ENCODE peak calls at places on chromosomes 2 and 18, in four cellular contexts. One of them, this sample, is unnamed.

GRCh38 chr18:29434650-29435049 is 1257.7 kb upstream of the CDH2 start:
- DNase-seq in aorta: no peak
- DNase-seq in CD8-positive, alpha-beta memory T cell: no peak
- DNase-seq in CD8-positive, alpha-beta T cell: no peak
- DNase-seq in this sample: no peak

GRCh38 chr2:113848758-113849460 is 41.0 kb upstream of the ACTR3 start:
- DNase-seq in aorta: no peak
- DNase-seq in CD8-positive, alpha-beta memory T cell: no peak
- DNase-seq in CD8-positive, alpha-beta T cell: no peak
- DNase-seq in this sample: no peak

GRCh38 chr2:44706584-44707553 is 234.6 kb upstream of the SIX3 start:
- DNase-seq in aorta: no peak
- DNase-seq in CD8-positive, alpha-beta memory T cell: no peak
- DNase-seq in CD8-positive, alpha-beta T cell: no peak
- DNase-seq in this sample: no peak

GRCh38 chr2:55425449-55425848 is 5.8 kb upstream of the CCDC88A start:
- DNase-seq in aorta: no peak
- DNase-seq in CD8-positive, alpha-beta memory T cell: no peak
- DNase-seq in CD8-positive, alpha-beta T cell: no peak
- DNase-seq in this sample: no peak

GRCh38 chr2:235170016-235170415 is 218.2 kb downstream of the SH3BP4 start:
- DNase-seq in aorta: no peak
- DNase-seq in CD8-positive, alpha-beta memory T cell: no peak
- DNase-seq in CD8-positive, alpha-beta T cell: no peak
- DNase-seq in this sample: no peak

GRCh38 chr2:68943581-68944568 is 8.8 kb downstream of the GKN2 start:
- DNase-seq in aorta: peak; percentile 57
- DNase-seq in CD8-positive, alpha-beta memory T cell: peak; percentile 24
- DNase-seq in CD8-positive, alpha-beta T cell: peak; percentile 55
- DNase-seq in this sample: peak; percentile 64

GRCh38 chr2:110946892-110947291 is 173.8 kb upstream of the BCL2L11 start:
- DNase-seq in aorta: peak; percentile 61
- DNase-seq in CD8-positive, alpha-beta memory T cell: no peak
- DNase-seq in CD8-positive, alpha-beta T cell: no peak
- DNase-seq in this sample: no peak

GRCh38 chr2:67340118-67341011 is 56.8 kb upstream of the ETAA1 start:
- DNase-seq in aorta: no peak
- DNase-seq in CD8-positive, alpha-beta memory T cell: no peak
- DNase-seq in CD8-positive, alpha-beta T cell: no peak
- DNase-seq in this sample: no peak

GRCh38 chr2:39530423-39530866 is 93.4 kb upstream of the MAP4K3 start:
- DNase-seq in aorta: no peak
- DNase-seq in CD8-positive, alpha-beta memory T cell: no peak
- DNase-seq in CD8-positive, alpha-beta T cell: no peak
- DNase-seq in this sample: no peak

GRCh38 chr2:36356990-36357505 is 1.5 kb downstream of the CRIM1 start:
- DNase-seq in aorta: peak; percentile 59
- DNase-seq in CD8-positive, alpha-beta memory T cell: no peak
- DNase-seq in CD8-positive, alpha-beta T cell: no peak
- DNase-seq in this sample: peak; percentile 55

GRCh38 chr2:67625178-67625577 is 228.0 kb downstream of the ETAA1 start:
- DNase-seq in aorta: no peak
- DNase-seq in CD8-positive, alpha-beta memory T cell: no peak
- DNase-seq in CD8-positive, alpha-beta T cell: no peak
- DNase-seq in this sample: no peak

GRCh38 chr2:238449909-238450417 is 23.2 kb downstream of the ASB1 start:
- DNase-seq in aorta: peak; percentile 77
- DNase-seq in CD8-positive, alpha-beta memory T cell: no peak
- DNase-seq in CD8-positive, alpha-beta T cell: no peak
- DNase-seq in this sample: no peak

GRCh38 chr2:24824966-24825882 is 32.0 kb downstream of the CENPO start:
- DNase-seq in aorta: no peak
- DNase-seq in CD8-positive, alpha-beta memory T cell: no peak
- DNase-seq in CD8-positive, alpha-beta T cell: peak; percentile 30
- DNase-seq in this sample: no peak

GRCh38 chr2:233743464-233744259 is 14.8 kb downstream of the UGT1A3 start:
- DNase-seq in aorta: no peak
- DNase-seq in CD8-positive, alpha-beta memory T cell: no peak
- DNase-seq in CD8-positive, alpha-beta T cell: no peak
- DNase-seq in this sample: no peak

GRCh38 chr2:208491648-208492047 is 85.1 kb downstream of the PTH2R start:
- DNase-seq in aorta: no peak
- DNase-seq in CD8-positive, alpha-beta memory T cell: no peak
- DNase-seq in CD8-positive, alpha-beta T cell: no peak
- DNase-seq in this sample: no peak

GRCh38 chr2:169709335-169709734 is 15.1 kb downstream of the PHOSPHO2 start:
- DNase-seq in aorta: no peak
- DNase-seq in CD8-positive, alpha-beta memory T cell: no peak
- DNase-seq in CD8-positive, alpha-beta T cell: no peak
- DNase-seq in this sample: no peak

DNA sequence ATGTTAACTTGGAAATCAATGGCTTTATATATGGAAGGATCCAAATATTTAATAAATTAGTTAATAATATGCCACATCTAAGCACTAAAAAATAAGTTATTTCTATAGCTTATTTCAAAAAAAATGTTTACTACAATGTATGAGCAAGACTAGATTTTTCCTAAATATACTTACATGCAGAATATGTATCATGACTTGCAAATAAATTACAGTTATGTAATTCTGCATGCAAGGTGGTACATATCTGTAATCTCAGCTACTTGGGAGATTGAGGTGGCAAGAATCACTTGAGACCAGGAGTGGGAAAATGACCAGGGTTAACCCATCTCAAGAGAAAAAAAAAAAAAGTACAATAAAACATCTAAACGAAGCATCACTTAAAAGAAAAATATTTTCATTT is 11.6 kb downstream of the PUM2 start:
- DNase-seq in aorta: no peak
- DNase-seq in CD8-positive, alpha-beta memory T cell: no peak
- DNase-seq in CD8-positive, alpha-beta T cell: no peak
- DNase-seq in this sample: no peak
- H3K4me1 ChIP-seq in aorta: no peaks in the 10 kb centered on the region
- H3K4me1 ChIP-seq in CD8-positive, alpha-beta memory T cell: peaks cover 84% of the 10 kb centered on the region
- H3K4me1 ChIP-seq in CD8-positive, alpha-beta T cell: peaks cover 77% of the 10 kb centered on the region
- H3K4me1 ChIP-seq in this sample: peaks cover 17% of the 10 kb centered on the region

GRCh38 chr2:106172649-106173048 is 21.5 kb downstream of the UXS1 start:
- DNase-seq in aorta: no peak
- DNase-seq in CD8-positive, alpha-beta memory T cell: no peak
- DNase-seq in CD8-positive, alpha-beta T cell: no peak
- DNase-seq in this sample: no peak
- H3K4me1 ChIP-seq in aorta: no peaks in the 10 kb centered on the region
- H3K4me1 ChIP-seq in CD8-positive, alpha-beta memory T cell: peaks cover 31% of the 10 kb centered on the region
- H3K4me1 ChIP-seq in CD8-positive, alpha-beta T cell: peaks cover 64% of the 10 kb centered on the region
- H3K4me1 ChIP-seq in this sample: peaks cover 16% of the 10 kb centered on the region

DNA sequence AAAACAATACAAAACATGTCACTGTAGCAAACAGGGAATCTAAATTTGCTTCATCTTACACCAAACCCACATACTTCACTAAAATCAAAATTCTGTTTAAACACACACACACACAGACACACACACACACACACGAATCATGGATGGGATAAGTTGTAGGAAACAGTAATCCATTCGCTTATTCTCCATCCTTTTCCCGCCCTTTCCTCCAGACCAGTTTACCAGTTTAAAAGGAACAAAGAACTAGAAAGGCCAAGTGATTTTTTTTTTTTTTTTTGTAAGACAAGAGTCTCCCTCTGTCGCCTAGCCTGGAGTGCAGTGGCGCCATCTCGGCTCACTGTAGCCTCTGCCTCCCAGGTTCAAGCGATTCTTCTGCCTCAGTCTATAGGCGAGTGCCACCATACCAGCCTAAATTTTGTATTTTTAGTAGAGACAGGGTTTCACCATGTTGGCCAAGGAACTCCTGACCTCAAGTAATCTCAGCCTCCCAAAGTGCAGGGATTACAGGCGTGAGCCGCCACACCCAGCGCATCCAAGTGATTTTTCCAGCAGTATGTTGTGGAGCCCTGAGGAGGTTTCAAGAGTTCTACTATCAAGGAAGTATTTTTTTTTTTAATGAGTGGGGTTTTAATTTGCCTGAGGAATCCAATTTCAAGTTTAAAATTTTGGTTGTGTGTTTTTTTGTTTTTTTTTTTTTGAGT is 5.7 kb downstream of the PSME4 start:
- DNase-seq in aorta: no peak
- DNase-seq in CD8-positive, alpha-beta memory T cell: no peak
- DNase-seq in CD8-positive, alpha-beta T cell: no peak
- DNase-seq in this sample: no peak
- H3K4me1 ChIP-seq in aorta: no peaks in the 10 kb centered on the region
- H3K4me1 ChIP-seq in CD8-positive, alpha-beta memory T cell: peaks cover 46% of the 10 kb centered on the region
- H3K4me1 ChIP-seq in CD8-positive, alpha-beta T cell: peaks cover 38% of the 10 kb centered on the region
- H3K4me1 ChIP-seq in this sample: peaks cover 10% of the 10 kb centered on the region

GRCh38 chr18:69956037-69956436 is 8.4 kb upstream of the CD226 start:
- DNase-seq in aorta: no peak
- DNase-seq in CD8-positive, alpha-beta memory T cell: no peak
- DNase-seq in CD8-positive, alpha-beta T cell: no peak
- DNase-seq in this sample: no peak

GRCh38 chr18:69954719-69955118 is 7.0 kb upstream of the CD226 start:
- DNase-seq in aorta: no peak
- DNase-seq in CD8-positive, alpha-beta memory T cell: no peak
- DNase-seq in CD8-positive, alpha-beta T cell: no peak
- DNase-seq in this sample: no peak

GRCh38 chr18:69951182-69951581 is 3.5 kb upstream of the CD226 start:
- DNase-seq in aorta: no peak
- DNase-seq in CD8-positive, alpha-beta memory T cell: no peak
- DNase-seq in CD8-positive, alpha-beta T cell: no peak
- DNase-seq in this sample: no peak

GRCh38 chr18:69956655-69957054 is 9.0 kb upstream of the CD226 start:
- DNase-seq in aorta: no peak
- DNase-seq in CD8-positive, alpha-beta memory T cell: no peak
- DNase-seq in CD8-positive, alpha-beta T cell: no peak
- DNase-seq in this sample: no peak

GRCh38 chr18:69953191-69953590 is 5.5 kb upstream of the CD226 start:
- DNase-seq in aorta: no peak
- DNase-seq in CD8-positive, alpha-beta memory T cell: no peak
- DNase-seq in CD8-positive, alpha-beta T cell: no peak
- DNase-seq in this sample: no peak
- H3K4me1 ChIP-seq in aorta: no peaks in the 10 kb centered on the region
- H3K4me1 ChIP-seq in CD8-positive, alpha-beta memory T cell: peaks cover 67% of the 10 kb centered on the region
- H3K4me1 ChIP-seq in CD8-positive, alpha-beta T cell: peaks cover 45% of the 10 kb centered on the region
- H3K4me1 ChIP-seq in this sample: no peaks in the 10 kb centered on the region

DNA sequence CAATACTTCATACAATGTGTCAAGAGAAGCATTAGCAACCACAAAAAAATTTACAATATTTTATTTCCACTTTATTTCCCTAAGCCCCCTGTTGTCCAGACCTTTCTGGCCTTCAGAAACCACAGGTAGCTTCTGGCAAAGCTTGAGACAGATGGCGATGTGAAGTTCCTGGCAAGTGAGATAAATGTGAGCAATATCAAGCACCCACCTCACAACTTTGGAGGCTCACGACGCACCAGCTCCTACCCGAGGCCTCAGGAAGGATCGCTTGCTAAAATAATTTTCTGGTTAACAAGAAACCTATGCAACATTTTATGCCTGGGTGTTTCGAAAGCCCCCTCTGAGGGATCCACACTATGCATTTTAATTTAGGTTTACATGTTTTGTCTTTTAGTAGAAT is 158.0 kb upstream of the CHAC2 start:
- DNase-seq in aorta: no peak
- DNase-seq in CD8-positive, alpha-beta memory T cell: no peak
- DNase-seq in CD8-positive, alpha-beta T cell: no peak
- DNase-seq in this sample: no peak
- H3K4me1 ChIP-seq in aorta: no peaks in the 10 kb centered on the region
- H3K4me1 ChIP-seq in CD8-positive, alpha-beta memory T cell: no peaks in the 10 kb centered on the region
- H3K4me1 ChIP-seq in CD8-positive, alpha-beta T cell: no peaks in the 10 kb centered on the region
- H3K4me1 ChIP-seq in this sample: no peaks in the 10 kb centered on the region

DNA sequence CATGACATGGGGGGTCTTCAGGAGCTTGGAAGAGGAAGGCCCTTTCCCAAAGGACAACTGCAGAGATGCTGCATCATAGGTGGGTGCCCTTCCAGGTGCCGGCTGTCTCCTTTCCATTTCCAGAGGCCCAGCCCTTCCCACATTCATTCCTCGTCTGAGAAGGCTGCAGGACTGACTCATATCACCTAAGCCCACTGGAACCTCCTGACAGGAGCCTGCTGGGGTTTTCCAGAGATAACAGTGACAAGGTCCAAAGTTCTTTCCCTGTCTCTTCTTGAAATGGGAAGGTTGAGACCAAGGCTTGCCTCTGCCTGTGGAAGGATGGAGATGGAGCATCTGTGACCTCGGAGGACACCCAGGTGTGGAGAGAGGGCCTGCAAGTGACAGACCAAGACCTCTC is 3.6 kb upstream of the PRSS56 start:
- DNase-seq in aorta: no peak
- DNase-seq in CD8-positive, alpha-beta memory T cell: no peak
- DNase-seq in CD8-positive, alpha-beta T cell: no peak
- DNase-seq in this sample: no peak
- H3K4me1 ChIP-seq in aorta: no peaks in the 10 kb centered on the region
- H3K4me1 ChIP-seq in CD8-positive, alpha-beta memory T cell: no peaks in the 10 kb centered on the region
- H3K4me1 ChIP-seq in CD8-positive, alpha-beta T cell: peaks cover 2% of the 10 kb centered on the region
- H3K4me1 ChIP-seq in this sample: no peaks in the 10 kb centered on the region

DNA sequence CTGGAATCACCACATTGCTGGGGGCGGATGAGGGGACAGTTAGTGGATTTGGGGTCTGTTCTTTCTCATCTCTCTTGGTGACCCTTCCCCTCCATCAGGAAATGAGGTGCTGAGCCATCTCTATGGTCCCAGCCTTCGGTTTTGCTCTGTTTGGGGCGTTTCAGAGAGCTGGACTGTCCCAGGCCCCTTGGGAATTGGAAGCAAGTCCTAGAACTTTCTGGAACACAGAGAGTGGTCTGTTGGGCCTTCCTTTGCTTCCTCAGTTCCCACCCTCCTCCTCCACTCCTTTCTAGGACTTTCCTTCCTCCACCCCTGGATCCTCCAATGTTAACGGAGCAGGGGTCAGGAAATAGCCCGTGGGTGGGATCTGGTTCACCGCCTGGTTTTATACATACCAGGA is 17.0 kb downstream of the RRM2 start:
- DNase-seq in aorta: no peak
- DNase-seq in CD8-positive, alpha-beta memory T cell: no peak
- DNase-seq in CD8-positive, alpha-beta T cell: no peak
- DNase-seq in this sample: no peak
- H3K4me1 ChIP-seq in aorta: no peaks in the 10 kb centered on the region
- H3K4me1 ChIP-seq in CD8-positive, alpha-beta memory T cell: peaks cover 13% of the 10 kb centered on the region
- H3K4me1 ChIP-seq in CD8-positive, alpha-beta T cell: peaks cover 17% of the 10 kb centered on the region
- H3K4me1 ChIP-seq in this sample: peaks cover 4% of the 10 kb centered on the region

GRCh38 chr2:97906309-97906708 is 89.4 kb downstream of the TMEM131 start:
- DNase-seq in aorta: no peak
- DNase-seq in CD8-positive, alpha-beta memory T cell: no peak
- DNase-seq in CD8-positive, alpha-beta T cell: no peak
- DNase-seq in this sample: no peak

GRCh38 chr2:97905294-97905693 is 90.5 kb downstream of the TMEM131 start:
- DNase-seq in aorta: no peak
- DNase-seq in CD8-positive, alpha-beta memory T cell: no peak
- DNase-seq in CD8-positive, alpha-beta T cell: no peak
- DNase-seq in this sample: no peak

GRCh38 chr2:97907667-97908066 is 88.1 kb downstream of the TMEM131 start:
- DNase-seq in aorta: no peak
- DNase-seq in CD8-positive, alpha-beta memory T cell: no peak
- DNase-seq in CD8-positive, alpha-beta T cell: no peak
- DNase-seq in this sample: no peak

GRCh38 chr2:97910403-97911209 is 85.1 kb downstream of the TMEM131 start:
- DNase-seq in aorta: no peak
- DNase-seq in CD8-positive, alpha-beta memory T cell: no peak
- DNase-seq in CD8-positive, alpha-beta T cell: no peak
- DNase-seq in this sample: no peak

GRCh38 chr2:97908208-97908676 is 87.5 kb downstream of the TMEM131 start:
- DNase-seq in aorta: no peak
- DNase-seq in CD8-positive, alpha-beta memory T cell: no peak
- DNase-seq in CD8-positive, alpha-beta T cell: no peak
- DNase-seq in this sample: no peak
- H3K4me1 ChIP-seq in aorta: no peaks in the 10 kb centered on the region
- H3K4me1 ChIP-seq in CD8-positive, alpha-beta memory T cell: no peaks in the 10 kb centered on the region
- H3K4me1 ChIP-seq in CD8-positive, alpha-beta T cell: no peaks in the 10 kb centered on the region
- H3K4me1 ChIP-seq in this sample: peaks cover 2% of the 10 kb centered on the region

This sample was measured in ovary.